ENCODE peak calls at places on chromosomes 7 and 10, in four cellular contexts. H is activated CD4-positive, alpha-beta T cell treated with anti-CD3 and anti-CD28 coated beads, Interleukin-2, amount 50 U/mL, for 48 hours; J is fibroblast of mammary gland; B is HS-27A. X is an unnamed sample.

GRCh38 chr10:132293416-132294195 is 14.1 kb downstream of the STK32C start:
- DNase-seq in H (no peak), J (no peak), B (no peak), X (no peak)

GRCh38 chr10:122128357-122128756 is 139.4 kb downstream of the TACC2 start:
- DNase-seq in H (no peak), J (no peak), B (no peak), X (no peak)

GRCh38 chr7:66150471-66150870 is 35.8 kb downstream of the CRCP start:
- DNase-seq in H (no peak), J (peak; percentile 92), B (no peak), X (no peak)

GRCh38 chr10:24240001-24240751 is 31.2 kb downstream of the KIAA1217 start:
- DNase-seq in H (no peak), J (peak; percentile 26), B (no peak), X (no peak)

GRCh38 chr7:131604841-131605279 is 48.4 kb upstream of the PODXL start:
- DNase-seq in H (no peak), J (peak; percentile 82), B (no peak), X (no peak)

GRCh38 chr10:77537720-77538373 is 99.8 kb downstream of the KCNMA1 start:
- DNase-seq in H (no peak), J (no peak), B (no peak), X (no peak)

GRCh38 chr10:120854388-120854787 is 3.2 kb downstream of the WDR11 start:
- DNase-seq in H (no peak), J (no peak), B (no peak), X (no peak)

GRCh38 chr7:47809387-47809786 is 138.9 kb downstream of the PKD1L1 start:
- DNase-seq in H (no peak), J (no peak), B (no peak), X (no peak)

GRCh38 chr7:55127622-55128081 is 108.8 kb downstream of the EGFR start:
- DNase-seq in H (no peak), J (peak; percentile 89), B (no peak), X (no peak)

X was measured in CD8-positive, alpha-beta T cell.